ENCODE peak calls at places on chromosomes 11 and 22, in nine cellular contexts. W, O, D, M, X, G, S, Q and N are unnamed samples.

GRCh38 chr11:33507967-33508366 is 192.7 kb downstream of the C11orf91 start:
- DNase-seq in S (peak; percentile 20), D (no peak), X (no peak), G (no peak), M (no peak), Q (peak; percentile 50), W (no peak), O (no peak), N (no peak)

GRCh38 chr11:106395716-106396349 is 318.4 kb downstream of the AASDHPPT start:
- DNase-seq in O (no peak), X (no peak), D (no peak), M (no peak), Q (peak; percentile 79), W (no peak), G (no peak), S (no peak), N (no peak)

GRCh38 chr11:76560219-76560618 is 110.3 kb downstream of the LRRC32 start:
- DNase-seq in S (no peak), X (no peak), M (no peak), Q (no peak), G (no peak), O (no peak), W (no peak), D (no peak), N (no peak)

GRCh38 chr11:126628790-126629621 is 273.5 kb downstream of the ST3GAL4 start:
- DNase-seq in Q (peak; percentile 59), X (no peak), G (no peak), W (no peak), O (no peak), D (no peak), M (no peak), S (no peak), N (no peak)

GRCh38 chr11:134049303-134049702 is 19.6 kb upstream of the JAM3 start:
- DNase-seq in D (no peak), W (no peak), S (no peak), M (no peak), G (no peak), Q (no peak), X (no peak), O (no peak), N (no peak)

GRCh38 chr11:47593492-47593933 is 698 bp downstream of the C1QTNF4 start:
- DNase-seq in W (no peak), M (no peak), D (no peak), S (no peak), X (no peak), O (peak; percentile 25), Q (no peak), G (no peak), N (no peak)

GRCh38 chr11:9815486-9816136 is 151.7 kb downstream of the SWAP70 start:
- DNase-seq in D (no peak), X (no peak), W (no peak), G (no peak), O (no peak), M (no peak), S (no peak), Q (no peak), N (no peak)

GRCh38 chr11:10659339-10660216 is 34.0 kb downstream of the IRAG1 start:
- DNase-seq in O (no peak), S (no peak), D (no peak), M (no peak), Q (no peak), W (no peak), X (no peak), G (peak; percentile 88), N (no peak)

GRCh38 chr11:121577106-121577505 is 124.3 kb upstream of the SORL1-AS1 start:
- DNase-seq in S (no peak), D (no peak), X (no peak), M (no peak), W (no peak), G (no peak), O (no peak), Q (no peak), N (no peak)

GRCh38 chr11:107957109-107957588 is 28.9 kb downstream of the RAB39A start:
- DNase-seq in G (no peak), Q (no peak), M (no peak), S (no peak), O (no peak), D (no peak), X (no peak), W (no peak), N (no peak)

GRCh38 chr11:65131895-65132237 is 2.5 kb downstream of the SYVN1 start:
- DNase-seq in G (no peak), W (no peak), S (no peak), M (no peak), Q (no peak), D (no peak), X (no peak), O (peak; percentile 74), N (no peak)
- H3K4me3 ChIP-seq in G (no peak overlapping the region), W (no peak overlapping the region), S (no peak overlapping the region), M (no peak overlapping the region), Q (no peak overlapping the region), D (no peak overlapping the region), X (no peak overlapping the region), O (peak overlapping the region; percentile 95), N (no peak overlapping the region)

GRCh38 chr11:118643995-118644345 is 35.5 kb downstream of the TREH start:
- DNase-seq in X (no peak), D (no peak), S (no peak), O (no peak), Q (no peak), M (no peak), W (no peak), G (no peak), N (no peak)

GRCh38 chr11:118643142-118643994 is 36.0 kb downstream of the PHLDB1 start:
- DNase-seq in O (no peak), D (no peak), X (no peak), S (peak; percentile 64), M (no peak), W (no peak), Q (no peak), G (no peak), N (no peak)

GRCh38 chr11:118646393-118646792 is 33.1 kb downstream of the TREH start:
- DNase-seq in X (no peak), W (no peak), Q (no peak), O (peak; percentile 32), M (no peak), G (peak; percentile 19), S (no peak), D (no peak), N (no peak)

GRCh38 chr11:118645066-118645715 is 34.3 kb downstream of the TREH start:
- DNase-seq in Q (no peak), W (no peak), M (no peak), X (no peak), D (no peak), S (no peak), O (no peak), G (no peak), N (no peak)

GRCh38 chr11:118644496-118644895 is 35.0 kb downstream of the TREH start:
- DNase-seq in Q (no peak), W (no peak), O (no peak), G (no peak), S (no peak), X (no peak), M (no peak), D (no peak), N (no peak)
- H3K4me1 ChIP-seq in Q (no peaks in the 10 kb centered on the region), W (peaks cover 14% of the 10 kb centered on the region), O (no peaks in the 10 kb centered on the region), G (no peaks in the 10 kb centered on the region), S (peaks cover 43% of the 10 kb centered on the region), X (no peaks in the 10 kb centered on the region), M (no peaks in the 10 kb centered on the region), D (no peaks in the 10 kb centered on the region), N (no peaks in the 10 kb centered on the region)

GRCh38 chr11:112962854-112963367 is 1.7 kb downstream of the NCAM1 start:
- DNase-seq in S (peak; percentile 22), W (peak; percentile 55), M (no peak), D (no peak), O (peak; percentile 78), Q (peak; percentile 84), G (peak; percentile 90), X (peak; percentile 65), N (no peak)
- H3K4me3 ChIP-seq in S (no peak overlapping the region), W (peak overlapping the region; percentile 7), M (no peak overlapping the region), D (no peak overlapping the region), O (peak overlapping the region; percentile 54), Q (peak overlapping the region; percentile 89), G (peak overlapping the region; percentile 73), X (peak overlapping the region; percentile 53), N (no peak overlapping the region)

GRCh38 chr22:50471962-50472361 is 2.9 kb downstream of the SBF1 start:
- DNase-seq in Q (no peak), S (no peak), X (no peak), O (no peak), D (no peak), M (no peak), G (no peak), W (peak; percentile 52), N (no peak)
- H3K4me1 ChIP-seq in Q (peaks cover 14% of the 10 kb centered on the region), S (peaks cover 56% of the 10 kb centered on the region), X (peaks cover 15% of the 10 kb centered on the region), O (peaks cover 57% of the 10 kb centered on the region), D (peaks cover 53% of the 10 kb centered on the region), M (peaks cover 64% of the 10 kb centered on the region), G (no peaks in the 10 kb centered on the region), W (peaks cover 56% of the 10 kb centered on the region), N (peaks cover 60% of the 10 kb centered on the region)

GRCh38 chr22:22913989-22914388 is 26.4 kb downstream of the IGLL5 start:
- DNase-seq in Q (no peak), M (no peak), D (no peak), O (peak; percentile 87), X (no peak), S (no peak), G (no peak), W (no peak), N (no peak)
- H3K4me3 ChIP-seq in Q (no peak overlapping the region), M (no peak overlapping the region), D (no peak overlapping the region), O (no peak overlapping the region), X (no peak overlapping the region), S (no peak overlapping the region), G (no peak overlapping the region), W (no peak overlapping the region), N (no peak overlapping the region)

DNA sequence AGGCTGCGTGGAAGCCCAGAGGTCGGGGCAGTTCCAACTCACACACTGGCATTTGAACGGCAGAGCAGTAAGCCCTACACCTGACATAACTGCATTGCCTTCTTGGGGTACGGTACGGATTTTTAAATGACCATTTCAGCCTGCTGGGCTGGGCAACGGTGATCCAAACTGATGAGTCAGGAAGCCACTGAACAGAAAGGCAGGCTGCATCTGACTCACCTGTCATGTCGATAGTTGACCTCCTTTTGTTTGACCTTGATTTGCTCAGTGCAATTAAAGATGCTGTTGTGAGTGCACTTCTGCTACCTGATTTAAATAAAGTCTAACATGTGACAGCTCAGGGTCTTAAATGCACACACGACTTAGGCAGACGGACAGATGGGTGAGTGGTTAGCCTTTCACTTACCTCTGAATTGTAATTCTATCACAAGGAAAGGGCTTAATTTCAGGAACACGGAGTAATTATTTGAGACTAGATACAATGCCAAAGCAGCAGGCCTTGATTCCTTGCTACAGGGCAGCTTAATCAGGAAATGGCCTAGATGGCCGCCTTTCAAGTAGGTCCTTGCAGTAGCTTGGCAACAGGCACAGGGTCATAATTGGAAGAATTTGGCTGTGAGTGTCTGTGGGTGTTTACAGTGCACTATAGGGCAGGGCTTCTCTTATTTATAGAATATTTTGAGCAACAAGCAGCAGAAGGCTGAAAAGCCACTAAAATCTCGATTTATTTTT is 52.2 kb downstream of the BMAL1 start:
- DNase-seq in D (no peak), O (no peak), Q (no peak), M (no peak), G (no peak), S (no peak), X (no peak), W (no peak), N (no peak)
- H3K4me1 ChIP-seq in D (peaks cover 13% of the 10 kb centered on the region), O (peaks cover 17% of the 10 kb centered on the region), Q (no peaks in the 10 kb centered on the region), M (peaks cover 21% of the 10 kb centered on the region), G (no peaks in the 10 kb centered on the region), S (peaks cover 37% of the 10 kb centered on the region), X (peaks cover 3% of the 10 kb centered on the region), W (peaks cover 17% of the 10 kb centered on the region), N (peaks cover 23% of the 10 kb centered on the region)